ENCODE peak calls at places on chromosomes 11 and 22, in seven cellular contexts. V, Z, O, Y, G, B and M are unnamed samples.

GRCh38 chr11:35139883-35140282 is 912 bp downstream of the CD44 start:
- DNase-seq in Y (no peak), Z (peak; percentile 46), V (no peak), B (no peak), O (peak; percentile 68), G (no peak), M (no peak)

GRCh38 chr11:79482800-79483199 is 42.0 kb upstream of the TENM4 start:
- DNase-seq in O (no peak), V (no peak), G (no peak), B (no peak), Y (no peak), Z (no peak), M (no peak)

GRCh38 chr11:17610402-17610894 is 63.4 kb downstream of the OTOG start:
- DNase-seq in Y (no peak), V (no peak), Z (no peak), G (no peak), O (no peak), B (no peak), M (no peak)

GRCh38 chr11:82771781-82772180 is 38.1 kb upstream of the FAM181B start:
- DNase-seq in B (no peak), Y (no peak), V (no peak), Z (no peak), G (no peak), O (no peak), M (no peak)

GRCh38 chr11:17183836-17184235 is 23.9 kb downstream of the PIK3C2A start:
- DNase-seq in Z (no peak), B (no peak), Y (no peak), V (no peak), O (no peak), G (no peak), M (no peak)

GRCh38 chr11:125331357-125331756 is 164.7 kb downstream of the FEZ1 start:
- DNase-seq in O (no peak), Z (no peak), V (no peak), B (no peak), Y (no peak), G (no peak), M (no peak)

GRCh38 chr22:44154431-44154942 is 26.2 kb upstream of the PARVG start:
- DNase-seq in O (no peak), Z (peak; percentile 92), G (no peak), Y (no peak), V (no peak), B (no peak), M (no peak)

GRCh38 chr11:76115555-76115954 is 90.7 kb downstream of the WNT11 start:
- DNase-seq in Z (no peak), G (no peak), Y (no peak), V (no peak), O (no peak), B (no peak), M (no peak)

GRCh38 chr22:40567106-40567505 is 69.4 kb downstream of the MRTFA start:
- DNase-seq in V (no peak), B (no peak), G (no peak), O (no peak), Y (no peak), Z (peak; percentile 81), M (no peak)

GRCh38 chr11:46504817-46505613 is 88.8 kb downstream of the AMBRA1 start:
- DNase-seq in O (no peak), V (peak; percentile 67), Y (no peak), B (no peak), Z (peak; percentile 82), G (no peak), M (no peak)

GRCh38 chr11:42161886-42162285 is 702.4 kb upstream of the LRRC4C start:
- DNase-seq in O (no peak), V (no peak), B (no peak), Y (no peak), Z (peak; percentile 79), G (no peak), M (no peak)

GRCh38 chr11:19079643-19080440 is 19.3 kb upstream of the MRGPRX2 start:
- DNase-seq in O (no peak), V (no peak), G (peak; percentile 19), Z (peak; percentile 95), B (no peak), Y (no peak), M (no peak)

GRCh38 chr11:21427750-21428149 is 758.4 kb downstream of the NELL1 start:
- DNase-seq in V (no peak), G (no peak), Y (no peak), O (no peak), Z (no peak), B (no peak), M (no peak)

GRCh38 chr11:976431-977160 is 50.9 kb downstream of the AP2A2 start:
- DNase-seq in B (no peak), O (no peak), V (no peak), G (no peak), Y (no peak), Z (peak; percentile 63), M (no peak)

GRCh38 chr11:6437423-6437822 is 3.4 kb downstream of the HPX start:
- DNase-seq in G (no peak), V (no peak), O (no peak), B (no peak), Y (no peak), Z (no peak), M (no peak)

GRCh38 chr11:62556872-62557631 is 10.4 kb upstream of the AHNAK start:
- DNase-seq in Z (no peak), G (no peak), O (no peak), B (peak; percentile 48), V (no peak), Y (no peak), M (peak; percentile 51)

GRCh38 chr22:39283312-39284141 is 35.9 kb downstream of the RPL3 start:
- DNase-seq in G (peak; percentile 54), O (peak; percentile 85), V (peak; percentile 86), Z (peak; percentile 31), B (peak; percentile 84), Y (no peak), M (no peak)

GRCh38 chr11:72297828-72298227 is 53.9 kb upstream of the PHOX2A start:
- DNase-seq in V (no peak), O (no peak), Y (no peak), Z (no peak), B (no peak), G (no peak), M (no peak)

GRCh38 chr11:6627762-6628241 is 8.6 kb upstream of the TPP1 start:
- DNase-seq in G (no peak), V (no peak), Y (no peak), O (no peak), Z (no peak), B (no peak), M (no peak)

GRCh38 chr22:21698430-21699329 is 32.9 kb downstream of the PPIL2 start:
- DNase-seq in V (no peak), G (no peak), O (peak; percentile 83), B (no peak), Z (no peak), Y (no peak), M (no peak)

DNA sequence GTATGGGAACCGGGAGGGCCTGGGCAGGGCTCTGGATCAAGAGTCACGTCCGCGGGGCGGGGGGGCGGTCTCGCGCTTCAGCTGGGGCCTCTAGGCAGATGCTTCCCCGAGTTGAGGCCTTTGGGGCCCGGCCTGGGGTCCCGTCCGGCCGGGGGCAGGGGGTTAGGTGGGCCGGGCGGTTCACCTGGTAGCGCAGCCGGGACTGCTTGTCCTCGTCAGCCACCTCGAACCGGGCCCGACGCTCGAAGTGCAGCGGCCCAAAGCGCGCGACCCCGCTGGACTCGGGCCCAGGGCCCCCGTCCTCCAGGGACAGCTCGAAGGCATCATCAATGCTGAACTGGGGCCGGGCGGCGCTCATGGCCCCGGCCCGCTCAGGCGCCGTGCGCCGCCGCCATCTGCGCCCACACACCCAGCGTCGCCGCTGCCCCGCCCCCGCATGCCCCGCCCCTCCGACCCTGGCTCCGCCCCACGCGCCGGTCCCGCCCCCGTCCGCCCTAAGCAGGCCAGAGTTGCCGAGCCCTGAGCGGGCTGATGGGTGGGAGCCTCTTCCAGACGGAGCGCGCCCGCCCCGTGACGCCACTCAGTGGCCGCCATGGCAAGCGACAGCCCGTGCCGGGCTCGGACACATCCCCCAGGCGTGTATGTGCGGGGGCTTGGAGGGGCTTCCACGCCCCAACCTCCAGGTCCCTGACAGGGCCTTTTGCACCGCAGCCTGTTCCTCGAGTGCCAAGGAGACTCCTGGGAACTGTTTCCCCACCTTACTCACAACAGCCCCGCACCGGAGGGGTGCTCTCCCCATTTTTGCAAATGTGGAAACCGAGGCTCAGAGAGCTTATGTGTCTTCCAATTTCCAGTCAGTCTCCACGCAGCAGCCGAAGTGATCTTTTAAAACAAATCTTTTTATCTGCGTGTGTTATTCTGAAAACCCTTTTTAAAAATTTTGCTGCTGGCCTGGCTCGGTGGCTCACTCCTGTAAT is at the start of gene TMEM134:
- DNase-seq in Y (peak; percentile 86), V (peak; percentile 81), O (peak; percentile 95), B (peak; percentile 96), Z (peak; percentile 88), G (peak; percentile 97), M (peak; percentile 91)
- H3K27ac ChIP-seq in Y (peak within 1 kb of the TSS; percentile 78), V (peak within 1 kb of the TSS; percentile 56), O (peak within 1 kb of the TSS; percentile 95), B (peak within 1 kb of the TSS; percentile 29), Z (peak within 1 kb of the TSS; percentile 73), G (peak within 1 kb of the TSS; percentile 98), M (peak within 1 kb of the TSS; percentile 80)

GRCh38 chr11:58787903-58788302 is 56.2 kb upstream of the GLYAT start:
- DNase-seq in O (no peak), Y (no peak), V (no peak), B (no peak), Z (peak; percentile 14), G (no peak), M (no peak)
- H3K27ac ChIP-seq in O (no peak overlapping the region), Y (no peak overlapping the region), V (no peak overlapping the region), B (no peak overlapping the region), Z (no peak overlapping the region), G (no peak overlapping the region), M (no peak overlapping the region)

GRCh38 chr22:35995345-35995744 is 33.3 kb downstream of the RBFOX2 start:
- DNase-seq in Y (no peak), G (no peak), O (no peak), V (no peak), B (no peak), Z (no peak), M (no peak)
- H3K27ac ChIP-seq in Y (no peak overlapping the region), G (peak overlapping the region; percentile 70), O (peak overlapping the region; percentile 76), V (no peak overlapping the region), B (no peak overlapping the region), Z (peak overlapping the region; percentile 78), M (peak overlapping the region; percentile 78)

GRCh38 chr22:23183107-23183698 is 2.9 kb downstream of the BCR start:
- DNase-seq in Z (peak; percentile 80), B (peak; percentile 78), G (peak; percentile 74), Y (no peak), O (peak; percentile 85), V (peak; percentile 47), M (peak; percentile 38)
- H3K27ac ChIP-seq in Z (no peak overlapping the region), B (no peak overlapping the region), G (no peak overlapping the region), Y (peak overlapping the region; percentile 11), O (peak overlapping the region; percentile 76), V (no peak overlapping the region), M (no peak overlapping the region)

DNA sequence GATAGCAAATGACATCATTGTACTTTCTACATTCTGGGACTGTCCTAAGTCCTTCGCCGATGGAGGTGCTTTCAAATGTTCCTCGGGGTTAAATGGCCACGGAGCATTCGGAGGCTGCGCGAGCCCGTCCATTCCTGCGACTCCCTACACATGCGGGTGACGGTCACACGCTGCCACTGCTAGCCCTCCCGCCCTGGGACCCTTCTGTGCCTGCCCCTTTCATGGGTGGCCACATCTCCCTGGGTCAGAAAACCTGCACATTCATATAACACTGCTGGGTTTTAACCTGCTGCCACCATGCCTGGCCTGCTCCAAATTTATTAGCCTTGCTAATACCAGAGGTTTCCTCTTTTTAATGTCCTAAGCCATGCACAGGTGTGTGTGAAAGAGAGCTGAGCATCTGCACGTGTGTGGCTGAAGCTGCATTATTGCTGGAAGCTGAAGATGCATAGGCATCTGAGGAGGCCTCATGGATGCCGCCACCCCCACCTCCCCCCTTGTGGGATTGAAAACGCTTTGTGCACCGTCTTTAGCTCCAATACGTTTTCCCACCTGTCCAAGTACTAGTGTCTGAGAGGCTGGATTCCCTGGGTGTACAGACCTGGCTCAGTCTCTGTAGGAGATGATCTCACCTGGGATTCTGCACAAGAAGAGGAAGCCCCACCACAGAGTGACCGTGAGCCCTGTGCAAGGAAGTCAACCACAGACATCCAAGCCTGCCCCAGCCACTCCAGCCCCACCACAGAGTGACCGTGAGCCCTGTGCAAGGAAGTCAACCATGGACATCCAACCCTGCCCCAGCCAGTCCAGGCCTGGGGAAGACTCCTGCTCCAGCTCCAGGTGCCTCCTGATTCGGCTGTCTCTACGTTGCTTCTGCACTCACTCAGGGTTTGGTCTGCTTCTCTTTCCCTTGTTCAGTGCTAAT is 626.4 kb downstream of the BRD1 start:
- DNase-seq in G (no peak), Z (no peak), B (no peak), V (no peak), O (peak; percentile 25), Y (no peak), M (no peak)
- H3K27ac ChIP-seq in G (no peak overlapping the region), Z (no peak overlapping the region), B (no peak overlapping the region), V (no peak overlapping the region), O (no peak overlapping the region), Y (no peak overlapping the region), M (no peak overlapping the region)